ENCODE peak calls at places on chromosomes 6 and 20, in ten cellular contexts. P is ovary; G is sigmoid colon; Z is IMR-90; B is body of pancreas; J is hepatocyte; U is CD8-positive, alpha-beta memory T cell; E is prostate gland; O is PC-9; L is mesenchymal stem cell. H is an unnamed sample. For H3K27me3 and H3K4me1, the result is how much of the 10 kb centered on the place peaks cover.

GRCh38 chr6:100549406-100550167 is 84.9 kb upstream of the SIM1 start:
- DNase-seq in P (no peak), G (no peak), Z (peak), B (no peak), J (no peak), U (no peak), E (no peak), O (peak), L (peak), H (no peak)

GRCh38 chr6:137571854-137572253 is 77.7 kb upstream of the OLIG3 start:
- DNase-seq in P (no peak), G (no peak), Z (peak), B (peak), J (peak), U (peak), E (no peak), O (no peak), L (peak), H (peak)

GRCh38 chr6:142945071-142945445 is at the start of gene HIVEP2:
- DNase-seq in P (peak), G (peak), Z (peak), B (peak), J (peak), U (peak), E (peak), O (peak), L (peak), H (peak)

GRCh38 chr6:70398783-70399730 is 14.3 kb upstream of the FAM135A start:
- DNase-seq in P (no peak), G (no peak), Z (peak), B (peak), J (peak), U (no peak), E (peak), O (peak), L (peak), H (no peak)

GRCh38 chr20:661474-662288 is 8.7 kb upstream of the SRXN1 start:
- DNase-seq in P (no peak), G (no peak), Z (no peak), B (no peak), J (no peak), U (no peak), E (no peak), O (no peak), L (no peak), H (no peak)

GRCh38 chr20:60486345-60486744 is 528.1 kb downstream of the CDH26 start:
- DNase-seq in P (no peak), G (no peak), Z (no peak), B (no peak), J (no peak), U (no peak), E (no peak), O (no peak), L (no peak), H (no peak)

GRCh38 chr20:48657426-48658197 is 170.2 kb downstream of the PREX1 start:
- DNase-seq in P (peak), G (peak), Z (peak), B (peak), J (peak), U (peak), E (peak), O (peak), L (peak), H (peak)

GRCh38 chr6:31493875-31494694 is 3.9 kb upstream of the MICB start:
- DNase-seq in P (peak), G (peak), Z (peak), B (peak), J (peak), U (peak), E (peak), O (peak), L (peak), H (peak)

GRCh38 chr20:13290724-13291123 is 69.7 kb downstream of the ISM1 start:
- DNase-seq in P (no peak), G (no peak), Z (no peak), B (no peak), J (no peak), U (no peak), E (no peak), O (no peak), L (no peak), H (no peak)

GRCh38 chr6:29970711-29971110 is 28.4 kb downstream of the HLA-A start:
- DNase-seq in P (no peak), G (no peak), Z (no peak), B (no peak), J (no peak), U (no peak), E (no peak), O (no peak), L (no peak), H (no peak)

GRCh38 chr6:167538746-167539145 is 213.9 kb downstream of the TTLL2 start:
- DNase-seq in P (no peak), G (no peak), Z (no peak), B (no peak), J (no peak), U (no peak), E (no peak), O (no peak), L (no peak), H (no peak)

GRCh38 chr6:48087448-48087847 is 23.5 kb downstream of the PTCHD4 start:
- DNase-seq in P (no peak), G (no peak), Z (peak), B (no peak), J (peak), U (no peak), E (no peak), O (no peak), L (peak), H (no peak)

GRCh38 chr6:50816115-50816675 is 2.5 kb upstream of the TFAP2B start:
- DNase-seq in P (peak), G (peak), Z (peak), B (peak), J (peak), U (peak), E (peak), O (peak), L (peak), H (peak)

GRCh38 chr20:47191074-47191673 is 165.3 kb downstream of the ZMYND8 start:
- DNase-seq in P (no peak), G (no peak), Z (peak), B (no peak), J (no peak), U (no peak), E (no peak), O (peak), L (no peak), H (no peak)

GRCh38 chr6:14959324-14959885 is 286.5 kb upstream of the JARID2 start:
- DNase-seq in P (no peak), G (no peak), Z (no peak), B (no peak), J (no peak), U (no peak), E (no peak), O (no peak), L (no peak), H (no peak)

GRCh38 chr6:118249680-118250079 is 298.4 kb upstream of the PLN start:
- DNase-seq in P (no peak), G (no peak), Z (no peak), B (no peak), J (no peak), U (no peak), E (no peak), O (no peak), L (peak), H (no peak)

GRCh38 chr6:144546807-144547206 is 261.7 kb downstream of the UTRN start:
- DNase-seq in P (no peak), G (no peak), Z (no peak), B (no peak), J (no peak), U (no peak), E (no peak), O (no peak), L (no peak), H (no peak)

GRCh38 chr6:79167931-79168694 is 66.4 kb downstream of the HMGN3 start:
- DNase-seq in P (no peak), G (no peak), Z (peak), B (no peak), J (no peak), U (no peak), E (no peak), O (no peak), L (peak), H (no peak)
- H3K27me3 ChIP-seq in P (under half), G (under half), Z (under half), B (under half), J (under half), U (under half), E (under half), O (under half), L (under half), H (under half)

GRCh38 chr6:37241131-37241530 is 16.4 kb upstream of the TBC1D22B start:
- DNase-seq in P (no peak), G (no peak), Z (no peak), B (no peak), J (no peak), U (no peak), E (no peak), O (no peak), L (no peak), H (no peak)
- H3K4me1 ChIP-seq in P (under half), G (under half), Z (under half), B (under half), J (under half), U (under half), E (under half), O (under half), L (under half), H (under half)

GRCh38 chr20:19849341-19850189 is 91.5 kb downstream of the RIN2 start:
- DNase-seq in P (no peak), G (no peak), Z (no peak), B (no peak), J (peak), U (no peak), E (peak), O (no peak), L (no peak), H (no peak)
- H3K27ac ChIP-seq in P (peak), G (peak), Z (peak), B (no peak), J (peak), U (no peak), E (peak), O (no peak), L (peak), H (no peak)

GRCh38 chr6:122130026-122130348 is 269.5 kb upstream of the HSF2 start:
- DNase-seq in P (no peak), G (no peak), Z (no peak), B (no peak), J (no peak), U (no peak), E (no peak), O (no peak), L (no peak), H (no peak)

GRCh38 chr6:122124908-122125307 is 274.5 kb upstream of the HSF2 start:
- DNase-seq in P (no peak), G (no peak), Z (no peak), B (no peak), J (no peak), U (no peak), E (no peak), O (no peak), L (no peak), H (no peak)

GRCh38 chr6:122126894-122127293 is 272.6 kb upstream of the HSF2 start:
- DNase-seq in P (no peak), G (no peak), Z (no peak), B (no peak), J (no peak), U (no peak), E (no peak), O (no peak), L (no peak), H (no peak)

GRCh38 chr6:122129313-122130025 is 270.0 kb upstream of the HSF2 start:
- DNase-seq in P (no peak), G (no peak), Z (no peak), B (no peak), J (no peak), U (no peak), E (no peak), O (no peak), L (no peak), H (no peak)

GRCh38 chr6:122128445-122128844 is 271.0 kb upstream of the HSF2 start:
- DNase-seq in P (no peak), G (no peak), Z (no peak), B (no peak), J (no peak), U (no peak), E (no peak), O (no peak), L (no peak), H (no peak)
- H3K27me3 ChIP-seq in P (under half), G (under half), Z (under half), B (under half), J (under half), U (under half), E (under half), O (under half), L (under half), H (under half)

GRCh38 chr20:15867017-15867416 is 706.2 kb downstream of the KIF16B start:
- DNase-seq in P (no peak), G (no peak), Z (no peak), B (no peak), J (no peak), U (no peak), E (no peak), O (no peak), L (no peak), H (no peak)

GRCh38 chr20:15865553-15865952 is 707.7 kb downstream of the KIF16B start:
- DNase-seq in P (no peak), G (no peak), Z (no peak), B (no peak), J (no peak), U (no peak), E (no peak), O (no peak), L (no peak), H (no peak)

GRCh38 chr20:15862178-15862577 is 711.1 kb downstream of the KIF16B start:
- DNase-seq in P (no peak), G (no peak), Z (no peak), B (no peak), J (no peak), U (no peak), E (no peak), O (no peak), L (no peak), H (no peak)

GRCh38 chr20:15863735-15864134 is 709.5 kb downstream of the KIF16B start:
- DNase-seq in P (no peak), G (no peak), Z (no peak), B (no peak), J (no peak), U (no peak), E (no peak), O (no peak), L (no peak), H (no peak)

GRCh38 chr20:15867899-15868298 is 705.3 kb downstream of the KIF16B start:
- DNase-seq in P (no peak), G (no peak), Z (no peak), B (no peak), J (no peak), U (no peak), E (no peak), O (no peak), L (no peak), H (no peak)
- H3K4me1 ChIP-seq in P (under half), G (under half), Z (under half), B (under half), J (under half), U (under half), E (under half), O (under half), L (under half), H (under half)